ENCODE peak calls at places on chromosomes 4 and X, in four cellular contexts. One of them, this sample, is unnamed.

GRCh38 chr4:113941836-113942235 is 37.6 kb downstream of the ARSJ start:
- DNase-seq in hypothalamus: no peak
- DNase-seq in sigmoid colon: no peak
- DNase-seq in tibial artery: no peak
- DNase-seq in this sample: no peak

GRCh38 chr4:52546449-52546848 is 112.7 kb downstream of the USP46 start:
- DNase-seq in tibial artery: no peak
- DNase-seq in sigmoid colon: no peak
- DNase-seq in hypothalamus: no peak
- DNase-seq in this sample: no peak

GRCh38 chrX:153641575-153642312 is 5.3 kb upstream of the DUSP9 start:
- DNase-seq in hypothalamus: no peak
- DNase-seq in tibial artery: no peak
- DNase-seq in sigmoid colon: no peak
- DNase-seq in this sample: no peak

GRCh38 chrX:136806891-136807410 is 26.2 kb upstream of the ARHGEF6 start:
- DNase-seq in hypothalamus: peak; percentile 1
- DNase-seq in tibial artery: no peak
- DNase-seq in sigmoid colon: no peak
- DNase-seq in this sample: no peak

GRCh38 chrX:108270280-108270679 is 167.9 kb downstream of the COL4A6 start:
- DNase-seq in hypothalamus: no peak
- DNase-seq in sigmoid colon: no peak
- DNase-seq in tibial artery: no peak
- DNase-seq in this sample: no peak

GRCh38 chr4:8688041-8688907 is 95.7 kb downstream of the CPZ start:
- DNase-seq in hypothalamus: peak; percentile 66
- DNase-seq in sigmoid colon: peak; percentile 48
- DNase-seq in tibial artery: peak; percentile 46
- DNase-seq in this sample: no peak

GRCh38 chr4:121462660-121463261 is 81.9 kb upstream of the QRFPR start:
- DNase-seq in sigmoid colon: no peak
- DNase-seq in hypothalamus: peak; percentile 16
- DNase-seq in tibial artery: no peak
- DNase-seq in this sample: no peak

GRCh38 chr4:188403272-188403671 is 264.0 kb downstream of the TRIML1 start:
- DNase-seq in sigmoid colon: no peak
- DNase-seq in hypothalamus: no peak
- DNase-seq in tibial artery: no peak
- DNase-seq in this sample: no peak

GRCh38 chr4:69781458-69782418 is 21.3 kb upstream of the SULT1B1 start:
- DNase-seq in hypothalamus: no peak
- DNase-seq in tibial artery: no peak
- DNase-seq in sigmoid colon: no peak
- DNase-seq in this sample: no peak

GRCh38 chrX:69077895-69078455 is 87.3 kb downstream of the PJA1 start:
- DNase-seq in sigmoid colon: peak; percentile 45
- DNase-seq in hypothalamus: no peak
- DNase-seq in tibial artery: no peak
- DNase-seq in this sample: no peak

GRCh38 chr4:25938251-25939186 is 24.5 kb downstream of the SMIM20 start:
- DNase-seq in sigmoid colon: no peak
- DNase-seq in tibial artery: no peak
- DNase-seq in hypothalamus: no peak
- DNase-seq in this sample: no peak

GRCh38 chr4:20825493-20825892 is 125.2 kb downstream of the PACRGL start:
- DNase-seq in tibial artery: no peak
- DNase-seq in sigmoid colon: no peak
- DNase-seq in hypothalamus: no peak
- DNase-seq in this sample: no peak

GRCh38 chr4:38034986-38035882 is 75.0 kb downstream of the PTTG2 start:
- DNase-seq in sigmoid colon: no peak
- DNase-seq in tibial artery: no peak
- DNase-seq in hypothalamus: no peak
- DNase-seq in this sample: no peak

GRCh38 chr4:128727658-128728057 is 81.8 kb upstream of the JADE1 start:
- DNase-seq in hypothalamus: no peak
- DNase-seq in tibial artery: no peak
- DNase-seq in sigmoid colon: no peak
- DNase-seq in this sample: no peak

GRCh38 chr4:88115587-88115986 is 42.9 kb downstream of the ABCG2 start:
- DNase-seq in tibial artery: no peak
- DNase-seq in hypothalamus: no peak
- DNase-seq in sigmoid colon: no peak
- DNase-seq in this sample: no peak

GRCh38 chr4:94523617-94524016 is 71.9 kb downstream of the PDLIM5 start:
- DNase-seq in sigmoid colon: no peak
- DNase-seq in tibial artery: no peak
- DNase-seq in hypothalamus: no peak
- DNase-seq in this sample: no peak

GRCh38 chrX:12567857-12568256 is 223.4 kb upstream of the PRPS2 start:
- DNase-seq in sigmoid colon: no peak
- DNase-seq in tibial artery: no peak
- DNase-seq in hypothalamus: no peak
- DNase-seq in this sample: no peak

GRCh38 chrX:92260102-92260501 is 480.9 kb downstream of the PCDH11X start:
- DNase-seq in hypothalamus: no peak
- DNase-seq in tibial artery: no peak
- DNase-seq in sigmoid colon: no peak
- DNase-seq in this sample: no peak

GRCh38 chr4:7960790-7961655 is 21.4 kb upstream of the AFAP1 start:
- DNase-seq in sigmoid colon: peak; percentile 94
- DNase-seq in hypothalamus: no peak
- DNase-seq in tibial artery: no peak
- DNase-seq in this sample: peak; percentile 46

GRCh38 chr4:27094785-27095184 is 234.1 kb downstream of the STIM2 start:
- DNase-seq in sigmoid colon: no peak
- DNase-seq in hypothalamus: no peak
- DNase-seq in tibial artery: no peak
- DNase-seq in this sample: no peak

GRCh38 chrX:123219916-123220315 is 35.8 kb downstream of the GRIA3 start:
- DNase-seq in hypothalamus: no peak
- DNase-seq in sigmoid colon: no peak
- DNase-seq in tibial artery: no peak
- DNase-seq in this sample: no peak

GRCh38 chr4:165369522-165369921 is 9.3 kb upstream of the CPE start:
- DNase-seq in hypothalamus: no peak
- DNase-seq in tibial artery: no peak
- DNase-seq in sigmoid colon: no peak
- DNase-seq in this sample: no peak

GRCh38 chr4:89797117-89797516 is 39.8 kb downstream of the SNCA start:
- DNase-seq in hypothalamus: no peak
- DNase-seq in tibial artery: no peak
- DNase-seq in sigmoid colon: no peak
- DNase-seq in this sample: no peak

GRCh38 chrX:130098202-130098552 is 12.1 kb downstream of the ELF4 start:
- DNase-seq in tibial artery: no peak
- DNase-seq in sigmoid colon: no peak
- DNase-seq in hypothalamus: no peak
- DNase-seq in this sample: no peak

GRCh38 chrX:133085785-133086184 is 11.1 kb downstream of the USP26 start:
- DNase-seq in tibial artery: no peak
- DNase-seq in hypothalamus: no peak
- DNase-seq in sigmoid colon: no peak
- DNase-seq in this sample: no peak

GRCh38 chr4:180923476-180923875 is 1319.7 kb upstream of the TENM3 start:
- DNase-seq in hypothalamus: no peak
- DNase-seq in sigmoid colon: no peak
- DNase-seq in tibial artery: no peak
- DNase-seq in this sample: no peak

GRCh38 chr4:1234296-1234695 is 14.6 kb downstream of the CTBP1 start:
- DNase-seq in tibial artery: peak; percentile 35
- DNase-seq in sigmoid colon: peak; percentile 80
- DNase-seq in hypothalamus: no peak
- DNase-seq in this sample: no peak

GRCh38 chr4:169334335-169334734 is 63.6 kb upstream of the SH3RF1 start:
- DNase-seq in sigmoid colon: no peak
- DNase-seq in tibial artery: no peak
- DNase-seq in hypothalamus: no peak
- DNase-seq in this sample: no peak

GRCh38 chrX:103839404-103839803 is 7.3 kb upstream of the RAB9B start:
- DNase-seq in sigmoid colon: no peak
- DNase-seq in tibial artery: no peak
- DNase-seq in hypothalamus: no peak
- DNase-seq in this sample: no peak

GRCh38 chr4:171644430-171645057 is 168.7 kb upstream of the GALNTL6 start:
- DNase-seq in tibial artery: no peak
- DNase-seq in sigmoid colon: no peak
- DNase-seq in hypothalamus: no peak
- DNase-seq in this sample: no peak

GRCh38 chrX:151711154-151711553 is 4.7 kb upstream of the FATE1 start:
- DNase-seq in hypothalamus: no peak
- DNase-seq in tibial artery: no peak
- DNase-seq in sigmoid colon: no peak
- DNase-seq in this sample: no peak

GRCh38 chrX:70253377-70254062 is 6.5 kb downstream of the P2RY4 start:
- DNase-seq in tibial artery: no peak
- DNase-seq in hypothalamus: no peak
- DNase-seq in sigmoid colon: no peak
- DNase-seq in this sample: no peak

GRCh38 chrX:102697506-102697905 is 14.7 kb upstream of the GPRASP2 start:
- DNase-seq in hypothalamus: no peak
- DNase-seq in tibial artery: no peak
- DNase-seq in sigmoid colon: no peak
- DNase-seq in this sample: no peak

GRCh38 chr4:176156656-176157055 is 38.7 kb downstream of the SPATA4 start:
- DNase-seq in hypothalamus: no peak
- DNase-seq in tibial artery: no peak
- DNase-seq in sigmoid colon: no peak
- DNase-seq in this sample: no peak

GRCh38 chrX:147485207-147485606 is 426.5 kb upstream of the FMR1 start:
- DNase-seq in hypothalamus: no peak
- DNase-seq in tibial artery: no peak
- DNase-seq in sigmoid colon: no peak
- DNase-seq in this sample: no peak

GRCh38 chr4:76526585-76526990 is 91.6 kb downstream of the SHROOM3 start:
- DNase-seq in sigmoid colon: no peak
- DNase-seq in tibial artery: no peak
- DNase-seq in hypothalamus: no peak
- DNase-seq in this sample: no peak

This sample was measured in thoracic aorta.